ENCODE peak calls at places on chromosomes 12 and 14, in seven cellular contexts. P is GM23248, B is GM23338, E is HepG2, M is neuronal stem cell, C is OCI-LY7, R is HCT116. T is an unnamed sample.

GRCh38 chr12:32089156-32089950 is 17.3 kb upstream of the BICD1 start:
- DNase-seq in R (no peak), P (peak; percentile 19), C (no peak), B (no peak), M (no peak), E (no peak), T (no peak)

GRCh38 chr12:120007272-120007671 is 18.2 kb downstream of the BICDL1 start:
- DNase-seq in P (no peak), E (no peak), C (peak; percentile 48), M (no peak), B (no peak), R (no peak), T (no peak)

GRCh38 chr12:115079760-115080159 is 395.8 kb upstream of the TBX3 start:
- DNase-seq in P (no peak), M (no peak), E (no peak), R (no peak), B (no peak), C (no peak), T (no peak)

GRCh38 chr12:31204995-31205582 is 120.9 kb downstream of the SINHCAF start:
- DNase-seq in P (peak; percentile 43), R (no peak), C (peak; percentile 39), E (no peak), B (no peak), M (no peak), T (peak; percentile 74)

GRCh38 chr12:124878795-124879516 is 15.3 kb upstream of the SCARB1 start:
- DNase-seq in M (no peak), P (no peak), C (no peak), E (no peak), B (no peak), R (no peak), T (no peak)

GRCh38 chr14:79011091-79011919 is 841.1 kb downstream of the NRXN3 start:
- DNase-seq in B (peak; percentile 65), C (peak; percentile 44), P (peak; percentile 90), R (no peak), E (peak; percentile 8), M (peak; percentile 57), T (no peak)

GRCh38 chr12:105992849-105993740 is 145.7 kb downstream of the NUAK1 start:
- DNase-seq in E (no peak), M (no peak), B (peak; percentile 8), C (no peak), P (peak; percentile 69), R (no peak), T (no peak)

GRCh38 chr14:59869381-59870255 is 958 bp downstream of the RTN1 start:
- DNase-seq in P (peak; percentile 4), C (no peak), E (no peak), B (peak; percentile 66), M (no peak), R (no peak), T (no peak)

GRCh38 chr12:92859650-92860386 is 69.3 kb downstream of the EEA1 start:
- DNase-seq in P (no peak), E (no peak), R (no peak), M (no peak), C (no peak), B (no peak), T (no peak)

GRCh38 chr12:67426067-67426466 is 156.9 kb downstream of the CAND1 start:
- DNase-seq in E (no peak), P (peak; percentile 58), C (no peak), R (no peak), M (no peak), B (no peak), T (no peak)

GRCh38 chr14:90412058-90412457 is 15.2 kb downstream of the CALM1 start:
- DNase-seq in R (no peak), C (no peak), E (no peak), M (no peak), P (peak; percentile 32), B (no peak), T (no peak)

GRCh38 chr12:39012870-39013269 is 107.5 kb upstream of the CPNE8 start:
- DNase-seq in M (no peak), P (peak; percentile 11), C (no peak), R (no peak), E (no peak), B (no peak), T (no peak)

GRCh38 chr14:72631401-72631800 is 262.5 kb downstream of the DPF3 start:
- DNase-seq in M (no peak), C (no peak), P (no peak), B (no peak), R (no peak), E (no peak), T (no peak)

GRCh38 chr12:82912406-82912805 is 225.7 kb downstream of the TMTC2 start:
- DNase-seq in E (no peak), B (no peak), C (no peak), M (no peak), R (no peak), P (peak; percentile 34), T (no peak)

GRCh38 chr12:64610092-64610659 is at the start of gene RASSF3:
- DNase-seq in E (peak; percentile 44), C (peak; percentile 91), P (peak; percentile 72), B (peak; percentile 91), M (peak; percentile 74), R (peak; percentile 38), T (peak; percentile 85)

DNA sequence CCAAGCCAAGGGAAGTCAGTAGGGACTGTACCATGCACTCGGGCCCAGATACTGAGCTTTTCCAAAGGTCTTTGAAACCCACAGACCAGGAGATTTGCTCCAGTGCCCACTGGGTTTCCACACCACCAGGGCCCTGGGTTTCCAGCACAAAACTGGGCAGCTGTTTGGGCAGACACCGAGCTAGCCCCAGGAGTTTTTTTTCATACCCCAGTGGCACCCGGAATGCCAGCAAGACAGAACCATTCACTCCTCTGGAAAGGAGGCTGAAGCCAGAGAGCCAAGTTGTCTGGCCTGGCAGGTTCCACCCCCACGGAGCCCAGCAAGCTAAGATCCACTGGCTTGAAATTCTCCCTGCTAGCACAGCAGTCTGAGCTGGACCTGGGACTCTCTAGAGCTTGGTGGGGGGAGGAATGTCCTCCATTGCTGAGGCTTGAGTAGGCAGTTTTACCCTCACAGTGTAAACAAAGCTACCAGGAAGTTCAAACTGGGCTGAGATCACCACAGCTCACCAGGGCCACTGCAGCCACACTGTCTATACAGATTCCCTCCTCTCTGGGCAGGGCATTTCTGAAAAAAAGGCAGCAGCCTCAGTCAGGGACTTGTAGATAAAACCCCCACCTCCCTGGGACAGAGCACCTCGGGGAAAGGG is 793.7 kb downstream of the RPS29 start:
- DNase-seq in M (no peak), E (peak; percentile 22), B (peak; percentile 4), R (no peak), P (no peak), C (no peak), T (peak; percentile 7)
- H2AFZ ChIP-seq in M (peak overlapping the region; percentile 64), E (no peak overlapping the region), B (peak overlapping the region; percentile 43), R (no peak overlapping the region), P (no peak overlapping the region), C (no peak overlapping the region), T (peak overlapping the region; percentile 45)

DNA sequence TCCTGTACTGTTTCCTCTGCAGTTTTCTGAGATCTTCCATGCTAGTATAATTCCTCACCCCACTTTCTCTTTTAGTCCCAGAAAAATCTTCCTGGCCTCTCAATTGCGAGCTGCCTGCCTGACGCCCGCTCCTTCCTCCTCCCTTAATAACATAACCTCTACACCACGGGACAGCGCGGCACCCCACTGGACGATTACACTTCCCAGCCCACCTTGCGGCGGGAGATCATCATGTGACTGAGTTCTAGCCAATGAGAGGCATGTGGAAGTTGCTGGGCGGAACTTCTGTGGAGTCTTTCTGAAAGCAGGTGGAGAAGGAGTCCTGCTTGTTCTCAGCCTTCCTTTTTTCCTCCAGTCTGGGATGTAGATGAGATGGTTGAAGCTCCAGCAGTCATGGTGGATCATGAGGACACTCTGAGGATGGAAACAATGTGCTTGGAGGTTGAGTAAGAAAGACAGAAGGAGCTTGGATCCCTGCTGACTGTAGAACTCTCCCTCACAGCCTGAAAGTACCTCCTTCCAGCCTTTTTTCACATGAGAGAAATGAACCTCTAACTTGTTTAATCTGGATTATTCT is 133.6 kb upstream of the VRK1 start:
- DNase-seq in M (no peak), C (no peak), E (no peak), P (no peak), B (no peak), R (no peak), T (no peak)
- H2AFZ ChIP-seq in M (no peak overlapping the region), C (no peak overlapping the region), E (no peak overlapping the region), P (no peak overlapping the region), B (peak overlapping the region; percentile 32), R (no peak overlapping the region), T (no peak overlapping the region)

DNA sequence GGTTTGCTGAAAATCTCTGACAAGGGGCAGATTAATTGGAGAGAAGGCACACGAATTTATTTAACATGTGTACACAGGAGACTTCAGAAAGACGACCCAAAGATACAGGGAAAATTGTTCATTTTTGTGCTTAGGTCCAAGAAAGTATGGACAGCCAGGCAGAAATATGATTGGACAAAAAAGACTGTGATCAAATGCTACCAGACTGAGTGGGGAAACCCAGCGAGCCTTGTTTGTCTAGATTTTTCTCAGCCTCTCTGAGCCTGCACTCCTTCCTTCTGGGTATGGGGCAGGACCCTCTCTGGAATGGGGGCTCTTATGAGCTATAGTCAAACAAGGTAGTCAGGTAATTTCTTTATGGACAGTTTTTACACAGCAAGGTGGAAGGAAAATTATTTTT is 10.4 kb upstream of the CIPC start:
- DNase-seq in R (no peak), C (no peak), E (no peak), B (no peak), M (no peak), P (no peak), T (no peak)
- H2AFZ ChIP-seq in R (peak overlapping the region; percentile 83), C (no peak overlapping the region), E (no peak overlapping the region), B (no peak overlapping the region), M (peak overlapping the region; percentile 3), P (no peak overlapping the region), T (no peak overlapping the region)

GRCh38 chr14:64983439-64984310 is 3.0 kb upstream of the FNTB start:
- DNase-seq in P (peak; percentile 78), B (peak; percentile 80), M (no peak), R (peak; percentile 16), E (peak; percentile 45), C (peak; percentile 70), T (peak; percentile 50)
- H2AFZ ChIP-seq in P (peak overlapping the region; percentile 61), B (no peak overlapping the region), M (peak overlapping the region; percentile 68), R (no peak overlapping the region), E (peak overlapping the region; percentile 78), C (no peak overlapping the region), T (peak overlapping the region; percentile 27)

GRCh38 chr14:95523818-95524448 is 7.5 kb upstream of the SYNE3 start:
- DNase-seq in R (no peak), M (no peak), E (peak; percentile 79), P (peak; percentile 51), C (peak; percentile 31), B (peak; percentile 33), T (no peak)
- H2AFZ ChIP-seq in R (no peak overlapping the region), M (no peak overlapping the region), E (no peak overlapping the region), P (no peak overlapping the region), C (no peak overlapping the region), B (no peak overlapping the region), T (no peak overlapping the region)

GRCh38 chr14:45891417-45892080 is 638.5 kb upstream of the MIS18BP1 start:
- DNase-seq in R (no peak), E (no peak), M (peak; percentile 8), P (no peak), C (no peak), B (peak; percentile 58), T (no peak)
- H2AFZ ChIP-seq in R (no peak overlapping the region), E (no peak overlapping the region), M (peak overlapping the region; percentile 54), P (no peak overlapping the region), C (no peak overlapping the region), B (peak overlapping the region; percentile 97), T (no peak overlapping the region)

GRCh38 chr14:53851394-53852056 is 105.1 kb downstream of the BMP4 start:
- DNase-seq in E (peak; percentile 78), P (no peak), M (no peak), R (no peak), B (no peak), C (no peak), T (no peak)
- H2AFZ ChIP-seq in E (no peak overlapping the region), P (no peak overlapping the region), M (no peak overlapping the region), R (peak overlapping the region; percentile 98), B (no peak overlapping the region), C (no peak overlapping the region), T (no peak overlapping the region)

GRCh38 chr12:116867523-116867922 is 13.7 kb downstream of the HRK start:
- DNase-seq in E (no peak), C (no peak), B (peak; percentile 35), R (no peak), P (no peak), M (no peak), T (no peak)
- H2AFZ ChIP-seq in E (no peak overlapping the region), C (no peak overlapping the region), B (no peak overlapping the region), R (no peak overlapping the region), P (no peak overlapping the region), M (no peak overlapping the region), T (no peak overlapping the region)